ENCODE peak calls at places on chromosomes 6 and 20, in eight cellular contexts. D, V, I, A, L, K, O and J are unnamed samples.

GRCh38 chr6:24524801-24525200 is 30.0 kb downstream of the ALDH5A1 start:
- DNase-seq in D (peak), V (no peak), I (peak), A (no peak), L (no peak), K (peak), O (peak), J (no peak)

GRCh38 chr6:150269857-150270223 is 99.0 kb upstream of the IYD start:
- DNase-seq in D (no peak), V (no peak), I (peak), A (no peak), L (no peak), K (no peak), O (no peak), J (no peak)

GRCh38 chr6:41712651-41713103 is 22.7 kb downstream of the TFEB start:
- DNase-seq in D (no peak), V (no peak), I (peak), A (no peak), L (peak), K (no peak), O (peak), J (no peak)

GRCh38 chr20:44181611-44182010 is 5.4 kb downstream of the JPH2 start:
- DNase-seq in D (no peak), V (no peak), I (no peak), A (no peak), L (no peak), K (no peak), O (peak), J (no peak)

GRCh38 chr20:2084703-2085102 is 16.9 kb upstream of the STK35 start:
- DNase-seq in D (no peak), V (no peak), I (no peak), A (no peak), L (no peak), K (no peak), O (no peak), J (no peak)

GRCh38 chr6:16229710-16230109 is 8.7 kb upstream of the GMPR start:
- DNase-seq in D (no peak), V (no peak), I (no peak), A (no peak), L (no peak), K (no peak), O (no peak), J (no peak)

GRCh38 chr20:51451484-51451883 is 91.0 kb downstream of the NFATC2 start:
- DNase-seq in D (no peak), V (no peak), I (no peak), A (no peak), L (no peak), K (no peak), O (no peak), J (no peak)

GRCh38 chr6:105207524-105208269 is 27.9 kb upstream of the POPDC3 start:
- DNase-seq in D (no peak), V (no peak), I (no peak), A (no peak), L (no peak), K (no peak), O (no peak), J (no peak)

GRCh38 chr6:33954453-33954852 is 150.7 kb upstream of the MLN start:
- DNase-seq in D (no peak), V (no peak), I (no peak), A (no peak), L (no peak), K (no peak), O (no peak), J (no peak)

GRCh38 chr6:38570750-38571149 is 69.0 kb downstream of the BTBD9 start:
- DNase-seq in D (no peak), V (no peak), I (peak), A (no peak), L (no peak), K (no peak), O (peak), J (no peak)

GRCh38 chr6:548517-548916 is 108.4 kb downstream of the HUS1B start:
- DNase-seq in D (no peak), V (no peak), I (no peak), A (no peak), L (no peak), K (no peak), O (no peak), J (no peak)

GRCh38 chr6:2810092-2810671 is 31.5 kb downstream of the SERPINB1 start:
- DNase-seq in D (no peak), V (no peak), I (no peak), A (no peak), L (peak), K (no peak), O (no peak), J (no peak)

GRCh38 chr6:158499601-158500000 is 60.3 kb upstream of the TMEM181 start:
- DNase-seq in D (no peak), V (no peak), I (no peak), A (no peak), L (no peak), K (no peak), O (no peak), J (no peak)

GRCh38 chr20:61159940-61160688 is 91.9 kb upstream of the CDH4 start:
- DNase-seq in D (no peak), V (no peak), I (no peak), A (no peak), L (no peak), K (no peak), O (no peak), J (no peak)

GRCh38 chr20:61909821-61910220 is 155.9 kb downstream of the TAF4 start:
- DNase-seq in D (peak), V (no peak), I (no peak), A (no peak), L (no peak), K (no peak), O (no peak), J (no peak)

GRCh38 chr20:35942243-35942642 is 12.1 kb downstream of the SCAND1 start:
- DNase-seq in D (no peak), V (no peak), I (no peak), A (no peak), L (no peak), K (no peak), O (no peak), J (no peak)

GRCh38 chr20:24378651-24379050 is 90.8 kb upstream of the SYNDIG1 start:
- DNase-seq in D (peak), V (no peak), I (no peak), A (no peak), L (no peak), K (no peak), O (no peak), J (no peak)

GRCh38 chr20:62122659-62123449 is 579 bp downstream of the LSM14B start:
- DNase-seq in D (peak), V (peak), I (no peak), A (peak), L (peak), K (no peak), O (peak), J (no peak)

GRCh38 chr6:163900570-163900969 is 486.1 kb downstream of the QKI start:
- DNase-seq in D (peak), V (no peak), I (no peak), A (no peak), L (no peak), K (no peak), O (no peak), J (no peak)

GRCh38 chr6:42022755-42023384 is 27.5 kb upstream of the TAF8 start:
- DNase-seq in D (no peak), V (no peak), I (no peak), A (no peak), L (no peak), K (no peak), O (no peak), J (no peak)

GRCh38 chr20:43748274-43748673 is 21.5 kb upstream of the GTSF1L start:
- DNase-seq in D (no peak), V (no peak), I (no peak), A (no peak), L (no peak), K (no peak), O (no peak), J (no peak)